ENCODE peak calls at places on chromosome 13, in ten cellular contexts. B, J, V, C, K, Y, S, N, L and M are unnamed samples.

GRCh38 chr13:33908111-33908510 is 90.2 kb downstream of the RFC3 start:
- DNase-seq in B (no peak), J (no peak), V (no peak), C (no peak), K (no peak), Y (no peak), S (no peak), N (no peak), L (no peak), M (no peak)

GRCh38 chr13:28716511-28716910 is 2.3 kb downstream of the SLC46A3 start:
- DNase-seq in B (no peak), J (peak; percentile 30), V (peak; percentile 86), C (no peak), K (peak; percentile 69), Y (peak; percentile 84), S (peak; percentile 78), N (peak; percentile 49), L (no peak), M (peak; percentile 69)

GRCh38 chr13:51412431-51412830 is 40.4 kb downstream of the INTS6 start:
- DNase-seq in B (no peak), J (no peak), V (no peak), C (no peak), K (no peak), Y (no peak), S (no peak), N (no peak), L (no peak), M (no peak)

GRCh38 chr13:71751074-71751473 is 115.9 kb downstream of the DACH1 start:
- DNase-seq in B (no peak), J (no peak), V (no peak), C (no peak), K (no peak), Y (no peak), S (no peak), N (no peak), L (no peak), M (no peak)

GRCh38 chr13:93180376-93180966 is 46.1 kb upstream of the GPC6 start:
- DNase-seq in B (no peak), J (no peak), V (no peak), C (no peak), K (no peak), Y (no peak), S (no peak), N (no peak), L (no peak), M (no peak)

GRCh38 chr13:24007979-24008620 is 110.8 kb upstream of the C1QTNF9B start:
- DNase-seq in B (no peak), J (no peak), V (no peak), C (no peak), K (no peak), Y (no peak), S (no peak), N (no peak), L (no peak), M (no peak)

GRCh38 chr13:54628383-54628782 is 1599.8 kb downstream of the OLFM4 start:
- DNase-seq in B (no peak), J (no peak), V (no peak), C (no peak), K (no peak), Y (no peak), S (no peak), N (no peak), L (no peak), M (no peak)

GRCh38 chr13:105997436-105998232 is 537.8 kb downstream of the EFNB2 start:
- DNase-seq in B (no peak), J (no peak), V (no peak), C (no peak), K (no peak), Y (no peak), S (no peak), N (no peak), L (no peak), M (no peak)

GRCh38 chr13:38496956-38497355 is 147.3 kb downstream of the UFM1 start:
- DNase-seq in B (no peak), J (no peak), V (no peak), C (no peak), K (no peak), Y (no peak), S (no peak), N (no peak), L (no peak), M (no peak)

GRCh38 chr13:67230243-67230773 is at the start of gene PCDH9:
- DNase-seq in B (peak; percentile 96), J (peak; percentile 96), V (peak; percentile 99), C (peak; percentile 85), K (peak; percentile 94), Y (peak; percentile 94), S (peak; percentile 92), N (peak; percentile 96), L (peak; percentile 94), M (peak; percentile 94)

GRCh38 chr13:31773538-31773937 is 34.2 kb downstream of the RXFP2 start:
- DNase-seq in B (no peak), J (no peak), V (no peak), C (no peak), K (no peak), Y (no peak), S (peak; percentile 33), N (no peak), L (no peak), M (no peak)

GRCh38 chr13:105991622-105992254 is 543.7 kb downstream of the EFNB2 start:
- DNase-seq in B (no peak), J (no peak), V (no peak), C (no peak), K (no peak), Y (no peak), S (peak; percentile 90), N (peak; percentile 30), L (peak; percentile 64), M (peak; percentile 41)

GRCh38 chr13:100633461-100633860 is 41.1 kb downstream of the TMTC4 start:
- DNase-seq in B (no peak), J (no peak), V (no peak), C (no peak), K (no peak), Y (no peak), S (peak; percentile 5), N (peak; percentile 56), L (no peak), M (no peak)

GRCh38 chr13:94325660-94326059 is 153.8 kb downstream of the DCT start:
- DNase-seq in B (no peak), J (no peak), V (no peak), C (no peak), K (no peak), Y (no peak), S (no peak), N (no peak), L (no peak), M (no peak)

GRCh38 chr13:46166947-46167610 is 14.9 kb downstream of the LCP1 start:
- DNase-seq in B (no peak), J (no peak), V (no peak), C (no peak), K (no peak), Y (no peak), S (no peak), N (no peak), L (no peak), M (no peak)

DNA sequence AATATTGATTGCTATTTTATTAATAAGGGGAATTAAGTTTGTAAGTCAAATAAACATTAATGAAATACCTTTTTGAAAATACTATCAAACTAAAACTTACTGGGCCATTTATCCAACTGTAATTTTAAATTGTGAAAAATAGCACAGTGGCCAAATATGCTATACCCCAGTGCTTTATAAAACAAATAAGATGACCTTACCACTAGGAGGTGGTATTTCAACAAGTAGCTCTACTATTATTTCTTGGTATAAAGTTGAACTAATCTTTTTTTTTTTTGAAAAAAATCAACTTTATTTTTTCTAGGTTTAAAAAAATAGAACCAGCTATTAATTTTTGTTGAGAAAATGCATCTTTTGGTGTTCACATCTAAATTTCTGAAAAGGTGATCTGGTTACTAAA is 14.7 kb downstream of the LACC1 start:
- DNase-seq in B (no peak), J (no peak), V (no peak), C (no peak), K (no peak), Y (no peak), S (no peak), N (no peak), L (no peak), M (no peak)
- TF ChIP-seq CTCF in B (peak; percentile 13), J (peak; percentile 15), V (peak; percentile 74), C (no peak), K (peak; percentile 19), Y (no peak), S (no peak), N (peak; percentile 20), L (no peak), M (no peak)

DNA sequence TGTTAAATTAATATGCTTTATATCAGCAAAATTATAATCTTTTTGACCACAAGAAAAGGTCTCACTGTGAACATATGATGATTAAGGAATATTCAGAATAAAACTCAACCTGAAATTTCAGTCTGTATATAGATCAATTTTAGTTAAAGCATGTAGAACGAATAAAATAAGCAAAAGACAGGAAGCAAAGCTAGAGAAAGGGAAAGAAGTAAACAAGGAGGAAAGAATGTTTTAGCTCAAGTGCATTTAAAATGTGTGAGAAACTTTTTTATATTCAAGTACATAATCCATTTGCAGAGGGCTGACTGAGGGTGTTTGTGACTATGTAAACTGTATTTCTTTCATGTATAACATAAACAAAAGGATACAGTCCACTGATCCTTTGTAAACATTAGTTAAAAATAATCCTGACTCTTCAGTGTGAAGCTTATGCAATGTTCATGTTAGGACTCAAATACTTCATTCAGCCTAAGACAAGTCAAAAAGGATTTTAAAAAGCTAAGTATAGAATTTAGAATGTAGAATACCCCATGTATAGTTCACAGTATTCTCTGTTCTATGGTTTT is 472.1 kb downstream of the DIAPH3 start:
- DNase-seq in B (no peak), J (no peak), V (no peak), C (no peak), K (no peak), Y (no peak), S (no peak), N (no peak), L (no peak), M (no peak)
- H3K27ac ChIP-seq in B (no peak overlapping the region), J (no peak overlapping the region), V (no peak overlapping the region), C (no peak overlapping the region), K (no peak overlapping the region), Y (no peak overlapping the region), S (no peak overlapping the region), N (no peak overlapping the region), L (no peak overlapping the region), M (no peak overlapping the region)

GRCh38 chr13:25468330-25469178 is 96.8 kb downstream of the ATP8A2 start:
- DNase-seq in B (peak; percentile 61), J (no peak), V (peak; percentile 91), C (no peak), K (no peak), Y (no peak), S (peak; percentile 41), N (no peak), L (peak; percentile 67), M (no peak)
- TF ChIP-seq CTCF in B (no peak), J (no peak), V (peak; percentile 35), C (no peak), K (no peak), Y (no peak), S (no peak), N (no peak), L (no peak), M (no peak)

DNA sequence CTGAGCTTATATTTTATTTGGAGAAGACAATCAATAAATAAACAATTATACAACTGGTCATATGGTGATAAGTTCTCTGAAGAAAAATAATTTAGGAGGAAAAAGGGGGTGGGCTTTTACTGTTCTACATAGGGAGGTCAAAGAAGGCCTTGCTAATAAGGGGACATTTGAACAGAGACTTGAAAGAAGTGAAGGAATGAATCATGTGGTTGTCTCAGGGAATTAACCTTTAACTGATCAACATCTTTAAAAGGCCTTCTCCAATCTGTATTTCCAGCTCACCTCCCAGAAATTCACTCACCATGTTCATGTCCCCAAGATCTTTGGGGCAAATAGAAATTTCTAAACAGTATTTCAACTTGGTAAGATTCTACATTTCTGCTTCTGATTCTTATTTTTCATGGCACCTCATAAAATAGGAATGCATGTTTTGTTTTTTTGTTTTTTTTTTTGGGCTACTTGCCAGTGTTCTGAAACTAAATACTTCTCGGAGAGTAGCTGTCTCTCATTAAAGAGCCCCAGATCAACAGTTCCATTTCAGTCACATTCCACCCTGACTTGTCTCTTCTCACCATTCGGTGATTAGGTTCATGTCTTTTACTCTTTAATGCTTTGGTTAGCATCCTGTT is 19.2 kb upstream of the LPAR6 start:
- DNase-seq in B (no peak), J (no peak), V (no peak), C (no peak), K (no peak), Y (no peak), S (no peak), N (no peak), L (no peak), M (no peak)
- H3K27ac ChIP-seq in B (peak overlapping the region; percentile 37), J (peak overlapping the region; percentile 63), V (no peak overlapping the region), C (peak overlapping the region; percentile 41), K (no peak overlapping the region), Y (no peak overlapping the region), S (no peak overlapping the region), N (no peak overlapping the region), L (no peak overlapping the region), M (peak overlapping the region; percentile 29)